ENCODE peak calls at places on chromosomes 5 and 9, in eight cellular contexts. Y is mammary epithelial cell; P is brain microvascular endothelial cell; B is stimulated activated CD8-positive, alpha-beta memory T cell treated with anti-CD3 and anti-CD28 coated beads, Interleukin-4, amount 100 ng/mL, for 24 hours; C is substantia nigra; G is AG20443; T is ecto neural progenitor cell; D is cardiac fibroblast. S is an unnamed sample.

GRCh38 chr9:36416870-36417269 is 16.8 kb upstream of the RNF38 start:
- DNase-seq in Y (no peak), P (no peak), B (no peak), C (no peak), G (no peak), T (no peak), D (no peak), S (no peak)

GRCh38 chr5:30539004-30539634 is 654.4 kb upstream of the CDH6 start:
- DNase-seq in Y (peak; percentile 3), P (peak; percentile 86), B (no peak), C (no peak), G (no peak), T (no peak), D (peak; percentile 56), S (peak; percentile 69)

GRCh38 chr5:84870369-84870768 is 485.7 kb upstream of the EDIL3 start:
- DNase-seq in Y (no peak), P (no peak), B (no peak), C (no peak), G (no peak), T (no peak), D (no peak), S (no peak)

GRCh38 chr5:133742370-133743036 is 130.2 kb upstream of the FSTL4 start:
- DNase-seq in Y (no peak), P (no peak), B (no peak), C (no peak), G (no peak), T (no peak), D (no peak), S (no peak)

GRCh38 chr5:161263186-161263585 is 283.3 kb downstream of the GABRB2 start:
- DNase-seq in Y (no peak), P (no peak), B (no peak), C (no peak), G (no peak), T (no peak), D (no peak), S (no peak)

GRCh38 chr9:14238518-14238917 is 75.4 kb downstream of the NFIB start:
- DNase-seq in Y (peak; percentile 88), P (peak; percentile 64), B (no peak), C (no peak), G (no peak), T (no peak), D (peak; percentile 84), S (peak; percentile 69)

GRCh38 chr9:98195671-98196070 is 3.2 kb upstream of the CORO2A start:
- DNase-seq in Y (no peak), P (no peak), B (no peak), C (no peak), G (no peak), T (no peak), D (no peak), S (no peak)

GRCh38 chr5:14665949-14666741 is 1.6 kb downstream of the OTULIN start:
- DNase-seq in Y (peak; percentile 63), P (no peak), B (no peak), C (no peak), G (peak; percentile 27), T (no peak), D (no peak), S (peak; percentile 52)

GRCh38 chr9:3398232-3398648 is 127.6 kb downstream of the RFX3 start:
- DNase-seq in Y (no peak), P (no peak), B (no peak), C (no peak), G (no peak), T (no peak), D (no peak), S (no peak)

GRCh38 chr5:7856855-7857254 is 5.9 kb upstream of the CFAP90 start:
- DNase-seq in Y (no peak), P (no peak), B (no peak), C (no peak), G (peak; percentile 43), T (peak; percentile 56), D (peak; percentile 60), S (no peak)